ENCODE peak calls at places on chromosomes 16 and 17, in eight cellular contexts. J is hepatocyte, O is neural progenitor cell, E is SK-N-SH, P is PC-3, Z is OCI-LY7, C is HCT116, S is MM.1S. X is an unnamed sample.

GRCh38 chr16:73329363-73330306 is 281.7 kb upstream of the ZFHX3 start:
- DNase-seq in J (peak), O (peak), E (peak), P (no peak), Z (no peak), C (no peak), S (no peak), X (peak)

GRCh38 chr17:82985973-82986372 is 93.4 kb upstream of the METRNL start:
- DNase-seq in J (peak), O (peak), E (peak), P (no peak), Z (peak), C (no peak), S (peak), X (peak)

GRCh38 chr16:55052335-55053070 is 121.8 kb downstream of the IRX5 start:
- DNase-seq in J (peak), O (no peak), E (no peak), P (no peak), Z (no peak), C (no peak), S (no peak), X (no peak)

GRCh38 chr17:12021604-12022003 is 927 bp downstream of the MAP2K4 start:
- DNase-seq in J (no peak), O (no peak), E (no peak), P (no peak), Z (peak), C (no peak), S (peak), X (no peak)

GRCh38 chr17:45128331-45128730 is 4.0 kb downstream of the PLCD3 start:
- DNase-seq in J (no peak), O (no peak), E (no peak), P (no peak), Z (no peak), C (no peak), S (no peak), X (no peak)

GRCh38 chr16:56667581-56668571 is at the start of gene MT1G:
- DNase-seq in J (peak), O (no peak), E (peak), P (no peak), Z (no peak), C (no peak), S (no peak), X (peak)

GRCh38 chr16:15043344-15043743 is 12.5 kb downstream of the NTAN1 start:
- DNase-seq in J (no peak), O (no peak), E (no peak), P (peak), Z (no peak), C (no peak), S (no peak), X (no peak)

GRCh38 chr17:19317359-19318095 is 45.0 kb downstream of the B9D1 start:
- DNase-seq in J (peak), O (peak), E (no peak), P (no peak), Z (peak), C (peak), S (peak), X (peak)

GRCh38 chr17:35844547-35844946 is 24.1 kb downstream of the HEATR9 start:
- DNase-seq in J (no peak), O (no peak), E (no peak), P (no peak), Z (no peak), C (no peak), S (no peak), X (no peak)

GRCh38 chr17:79850571-79851460 is 11.6 kb upstream of the CBX4 start:
- DNase-seq in J (peak), O (no peak), E (no peak), P (peak), Z (no peak), C (peak), S (no peak), X (no peak)

GRCh38 chr16:77896357-77896972 is 108.1 kb downstream of the VAT1L start:
- DNase-seq in J (no peak), O (peak), E (peak), P (no peak), Z (no peak), C (no peak), S (no peak), X (no peak)

GRCh38 chr17:65794572-65794971 is 233.1 kb upstream of the AXIN2 start:
- DNase-seq in J (peak), O (peak), E (peak), P (peak), Z (peak), C (peak), S (peak), X (peak)

GRCh38 chr16:11283820-11284248 is 2.7 kb upstream of the PRM1 start:
- DNase-seq in J (no peak), O (peak), E (no peak), P (no peak), Z (no peak), C (no peak), S (no peak), X (no peak)

GRCh38 chr16:67652578-67653130 is 7.4 kb downstream of the ACD start:
- DNase-seq in J (peak), O (peak), E (peak), P (peak), Z (no peak), C (peak), S (no peak), X (peak)
- TF ChIP-seq EZH2phosphoT487 in J (no peak), O (no peak), E (no peak), P (no peak), Z (no peak), C (no peak), S (no peak), X (no peak)

GRCh38 chr17:41529491-41529915 is 1.4 kb upstream of the KRT19 start:
- DNase-seq in J (no peak), O (no peak), E (peak), P (no peak), Z (no peak), C (no peak), S (no peak), X (no peak)

GRCh38 chr17:41528959-41529353 is 848 bp upstream of the KRT19 start:
- DNase-seq in J (peak), O (peak), E (no peak), P (no peak), Z (no peak), C (no peak), S (no peak), X (peak)

GRCh38 chr17:41530062-41531048 is 2.2 kb upstream of the KRT19 start:
- DNase-seq in J (peak), O (no peak), E (peak), P (peak), Z (no peak), C (peak), S (no peak), X (no peak)

GRCh38 chr17:41524261-41524660 is 3.8 kb downstream of the KRT19 start:
- DNase-seq in J (no peak), O (no peak), E (no peak), P (no peak), Z (no peak), C (no peak), S (no peak), X (no peak)

DNA sequence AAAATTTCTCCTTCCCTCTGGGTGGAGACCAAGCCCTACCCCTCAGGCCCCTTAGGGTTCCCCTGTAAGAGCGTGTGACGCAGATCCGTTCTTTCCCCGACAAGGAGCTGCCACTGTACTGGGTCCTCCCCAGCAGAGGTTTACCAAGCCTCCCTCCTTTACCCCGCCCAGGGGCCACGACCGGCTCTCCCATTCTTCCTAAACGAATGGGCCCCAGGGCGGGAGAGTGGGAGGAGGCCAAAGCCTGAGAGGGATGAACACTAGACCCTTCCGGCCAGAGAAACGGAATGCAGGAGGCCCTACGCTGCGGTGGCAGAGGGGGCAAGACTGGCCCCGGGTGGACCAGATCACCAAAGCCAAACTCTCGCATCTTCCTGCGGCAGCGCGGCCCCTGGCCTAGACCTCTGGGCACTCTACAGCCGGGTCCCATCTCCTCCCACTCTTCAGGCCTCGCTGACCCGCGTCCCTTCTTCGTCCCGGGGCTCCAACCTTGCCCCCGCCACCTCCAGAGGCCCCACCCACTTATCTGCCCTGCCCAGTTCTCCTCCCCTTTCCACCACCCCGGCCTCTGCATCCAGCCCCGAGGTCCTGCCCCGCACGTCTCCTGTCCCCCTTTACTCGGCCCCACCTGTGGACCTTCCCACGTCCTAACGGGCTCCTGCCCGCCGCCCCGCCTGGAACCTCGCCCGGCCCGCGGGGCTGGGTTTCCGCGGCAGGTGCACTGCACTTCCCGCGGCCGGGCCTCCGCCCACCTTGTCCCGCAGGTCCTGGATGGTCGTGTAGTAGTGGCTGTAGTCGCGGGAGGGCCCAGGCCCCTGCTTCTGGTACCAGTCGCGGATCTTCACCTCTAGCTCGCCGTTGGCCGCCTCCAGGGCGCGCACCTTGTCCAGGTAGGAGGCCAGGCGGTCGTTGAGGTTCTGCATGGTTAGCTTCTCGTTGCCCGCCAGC is 758 bp downstream of the KRT19 start:
- DNase-seq in J (peak), O (peak), E (no peak), P (no peak), Z (no peak), C (no peak), S (no peak), X (peak)
- TF ChIP-seq CTCF in J (no peak), O (no peak), E (no peak), P (no peak), Z (no peak), C (no peak), S (no peak), X (no peak)

DNA sequence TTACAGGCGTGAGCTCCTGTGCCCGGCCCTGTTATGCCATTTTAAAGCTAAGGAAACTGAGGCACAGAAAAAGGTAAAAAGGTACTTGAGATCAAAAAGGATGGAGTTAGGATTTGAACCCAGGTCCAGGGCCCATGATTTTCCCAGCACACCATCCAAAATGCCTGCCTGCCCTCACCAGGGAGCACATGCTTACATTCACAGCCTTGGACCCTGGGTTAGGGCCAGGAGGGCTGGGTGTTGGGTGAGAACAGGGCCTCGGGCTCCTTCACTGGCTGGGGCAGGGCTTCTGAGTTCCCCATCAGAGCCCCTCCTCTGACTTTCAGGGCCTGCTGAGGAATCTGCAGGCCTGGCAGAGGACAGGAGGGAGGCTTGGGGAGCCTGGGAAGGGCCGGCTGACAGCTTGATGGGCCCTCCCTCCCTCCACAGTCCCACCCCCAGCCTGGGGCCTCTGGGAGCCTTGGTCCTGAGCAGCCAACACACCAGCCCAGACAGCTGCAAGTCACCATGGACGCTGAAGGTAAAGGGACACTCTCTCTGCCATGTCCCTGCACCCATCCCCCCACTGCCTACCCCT is at the start of gene QPRT:
- DNase-seq in J (peak), O (peak), E (peak), P (no peak), Z (peak), C (no peak), S (no peak), X (peak)
- TF ChIP-seq EZH2phosphoT487 in J (no peak), O (no peak), E (no peak), P (no peak), Z (no peak), C (no peak), S (no peak), X (no peak)

GRCh38 chr17:78039581-78039980 is 81.1 kb downstream of the TNRC6C start:
- DNase-seq in J (no peak), O (no peak), E (peak), P (no peak), Z (no peak), C (no peak), S (no peak), X (no peak)

GRCh38 chr17:78041401-78042179 is 83.1 kb downstream of the TNRC6C start:
- DNase-seq in J (no peak), O (no peak), E (peak), P (peak), Z (no peak), C (no peak), S (no peak), X (no peak)

GRCh38 chr17:78038748-78039288 is 80.3 kb downstream of the TNRC6C start:
- DNase-seq in J (no peak), O (no peak), E (no peak), P (no peak), Z (no peak), C (no peak), S (no peak), X (no peak)

GRCh38 chr17:78042542-78042941 is 84.0 kb downstream of the TNRC6C start:
- DNase-seq in J (no peak), O (no peak), E (no peak), P (no peak), Z (no peak), C (no peak), S (no peak), X (no peak)

GRCh38 chr17:78040561-78041400 is 82.3 kb downstream of the TNRC6C start:
- DNase-seq in J (peak), O (no peak), E (peak), P (peak), Z (no peak), C (peak), S (no peak), X (peak)
- TF ChIP-seq CTCF in J (no peak), O (no peak), E (peak), P (peak), Z (no peak), C (peak), S (no peak), X (no peak)

GRCh38 chr16:70254965-70255286 is 3.2 kb upstream of the EXOSC6 start:
- DNase-seq in J (no peak), O (no peak), E (no peak), P (no peak), Z (no peak), C (no peak), S (no peak), X (no peak)

GRCh38 chr16:70258946-70259345 is 7.2 kb upstream of the EXOSC6 start:
- DNase-seq in J (no peak), O (no peak), E (no peak), P (no peak), Z (no peak), C (no peak), S (no peak), X (no peak)

GRCh38 chr16:70255584-70255983 is 3.8 kb upstream of the EXOSC6 start:
- DNase-seq in J (no peak), O (no peak), E (no peak), P (no peak), Z (no peak), C (no peak), S (no peak), X (no peak)

GRCh38 chr16:70258065-70258464 is 6.3 kb upstream of the EXOSC6 start:
- DNase-seq in J (no peak), O (no peak), E (no peak), P (no peak), Z (no peak), C (no peak), S (no peak), X (no peak)

GRCh38 chr16:70257391-70257790 is 5.7 kb upstream of the EXOSC6 start:
- DNase-seq in J (no peak), O (no peak), E (no peak), P (no peak), Z (no peak), C (no peak), S (no peak), X (no peak)
- TF ChIP-seq EZH2phosphoT487 in J (no peak), O (no peak), E (no peak), P (no peak), Z (no peak), C (no peak), S (no peak), X (no peak)

GRCh38 chr16:89924298-89924924 is 1.3 kb downstream of the TUBB3 start:
- DNase-seq in J (peak), O (peak), E (peak), P (no peak), Z (peak), C (no peak), S (no peak), X (peak)
- TF ChIP-seq CTCF in J (no peak), O (peak), E (no peak), P (no peak), Z (peak), C (no peak), S (no peak), X (no peak)